ENCODE peak calls at places on chromosome 22, in six cellular contexts. N, A, D, H, K and O are unnamed samples.

GRCh38 chr22:42635531-42635930 is 4.9 kb downstream of the ATP5MGL start:
- DNase-seq in K (peak), H (peak), N (peak), D (no peak), A (no peak), O (peak)

GRCh38 chr22:49546811-49547585 is 280.7 kb downstream of the BRD1 start:
- DNase-seq in K (no peak), N (no peak), H (no peak), D (no peak), A (no peak), O (no peak)

GRCh38 chr22:26669060-26669481 is 11.7 kb downstream of the MIAT start:
- DNase-seq in K (peak), N (no peak), A (no peak), H (no peak), D (no peak), O (peak)

GRCh38 chr22:24181088-24181995 is at the start of gene SUSD2:
- DNase-seq in D (peak), A (no peak), K (no peak), H (no peak), N (no peak), O (no peak)

GRCh38 chr22:26027341-26027740 is 141.9 kb upstream of the SEZ6L start:
- DNase-seq in A (no peak), N (no peak), H (no peak), D (no peak), K (no peak), O (no peak)

GRCh38 chr22:50312371-50312770 is 4.9 kb upstream of the PLXNB2 start:
- DNase-seq in D (no peak), N (no peak), A (no peak), K (no peak), H (no peak), O (no peak)

GRCh38 chr22:46592390-46592872 is 27.8 kb upstream of the GRAMD4 start:
- DNase-seq in A (peak), H (peak), N (no peak), K (peak), D (no peak), O (peak)

GRCh38 chr22:42446151-42446550 is 13.9 kb upstream of the NFAM1 start:
- DNase-seq in N (no peak), D (no peak), H (no peak), A (no peak), K (no peak), O (no peak)

GRCh38 chr22:38454361-38455062 is 487 bp downstream of the KCNJ4 start:
- DNase-seq in H (no peak), K (no peak), N (no peak), A (no peak), D (no peak), O (no peak)

GRCh38 chr22:19984201-19984753 is 32.3 kb downstream of the ARVCF start:
- DNase-seq in A (no peak), D (no peak), K (peak), H (peak), N (peak), O (peak)

GRCh38 chr22:49137216-49137840 is 690.3 kb downstream of the BRD1 start:
- DNase-seq in H (no peak), D (no peak), N (no peak), A (no peak), K (no peak), O (no peak)

GRCh38 chr22:28917747-28918543 is 34.6 kb downstream of the ZNRF3 start:
- DNase-seq in K (peak), A (no peak), H (peak), N (no peak), D (no peak), O (peak)

GRCh38 chr22:45538284-45538683 is 35.6 kb downstream of the FBLN1 start:
- DNase-seq in H (no peak), A (no peak), K (no peak), N (no peak), D (no peak), O (peak)

GRCh38 chr22:20571078-20571503 is 63.7 kb downstream of the MED15 start:
- DNase-seq in N (no peak), K (no peak), D (no peak), A (no peak), H (no peak), O (no peak)

GRCh38 chr22:46035742-46036557 is 59.0 kb upstream of the WNT7B start:
- DNase-seq in D (peak), N (peak), K (peak), A (peak), H (peak), O (peak)

GRCh38 chr22:46561435-46561905 is 24.1 kb upstream of the CELSR1 start:
- DNase-seq in H (no peak), D (no peak), K (no peak), A (no peak), N (no peak), O (no peak)

GRCh38 chr22:28742562-28742962 is 723 bp downstream of the HSCB start:
- DNase-seq in N (no peak), H (no peak), K (no peak), A (no peak), D (no peak), O (no peak)

GRCh38 chr22:45885171-45885840 is 91.7 kb downstream of the WNT7B start:
- DNase-seq in D (no peak), A (no peak), K (no peak), H (no peak), N (no peak), O (no peak)

GRCh38 chr22:29018293-29019189 is 43.1 kb downstream of the C22orf31 start:
- DNase-seq in H (no peak), A (no peak), D (no peak), N (no peak), K (no peak), O (no peak)

GRCh38 chr22:17767236-17768065 is 6.8 kb downstream of the BID start:
- DNase-seq in D (no peak), K (no peak), H (no peak), A (peak), N (no peak), O (no peak)

GRCh38 chr22:41831383-41831782 is 1.5 kb upstream of the SREBF2 start:
- DNase-seq in H (peak), A (no peak), N (no peak), D (no peak), K (peak), O (no peak)

GRCh38 chr22:38788417-38788816 is 5.5 kb downstream of the DNAL4 start:
- DNase-seq in N (no peak), H (peak), A (no peak), D (no peak), K (peak), O (peak)

GRCh38 chr22:42967933-42968332 is 47.0 kb downstream of the PACSIN2 start:
- DNase-seq in D (no peak), K (peak), A (no peak), H (no peak), N (no peak), O (no peak)

GRCh38 chr22:21443057-21443734 is 24.0 kb upstream of the TMEM191C start:
- DNase-seq in D (peak), K (no peak), H (no peak), A (no peak), N (no peak), O (no peak)